ENCODE peak calls at places on chromosome 7, in nine cellular contexts. H, R, B, J, D, O, X, F and T are unnamed samples.

GRCh38 chr7:1404881-1405548 is 54.3 kb downstream of the MICALL2 start:
- DNase-seq in B (no peak), F (no peak), H (no peak), O (no peak), D (no peak), R (no peak), X (peak), J (no peak), T (peak)

GRCh38 chr7:91299952-91300775 is 35.9 kb downstream of the FZD1 start:
- DNase-seq in X (no peak), R (no peak), O (no peak), H (no peak), J (no peak), D (no peak), B (no peak), F (no peak), T (no peak)

GRCh38 chr7:37408241-37408884 is 40.3 kb downstream of the ELMO1 start:
- DNase-seq in R (no peak), H (no peak), D (no peak), B (no peak), F (no peak), O (peak), X (no peak), J (no peak), T (no peak)

GRCh38 chr7:105862770-105863169 is 13.6 kb downstream of the ATXN7L1 start:
- DNase-seq in J (no peak), F (no peak), X (peak), B (no peak), H (no peak), D (no peak), R (no peak), O (no peak), T (no peak)

GRCh38 chr7:155371884-155372781 is 74.5 kb downstream of the INSIG1 start:
- DNase-seq in D (no peak), F (no peak), O (no peak), J (peak), R (no peak), B (no peak), H (no peak), X (no peak), T (no peak)

GRCh38 chr7:39702133-39702532 is 78.8 kb downstream of the RALA start:
- DNase-seq in B (no peak), J (no peak), D (no peak), X (no peak), R (no peak), H (no peak), F (no peak), O (no peak), T (no peak)

GRCh38 chr7:34145603-34146002 is 240.3 kb downstream of the BMPER start:
- DNase-seq in X (no peak), R (no peak), D (no peak), F (no peak), O (no peak), J (no peak), H (no peak), B (no peak), T (no peak)

GRCh38 chr7:81111781-81112540 is 193.1 kb upstream of the SEMA3C start:
- DNase-seq in H (no peak), D (peak), B (no peak), R (no peak), O (no peak), F (no peak), J (no peak), X (peak), T (peak)

GRCh38 chr7:69813637-69814240 is 215.5 kb downstream of the AUTS2 start:
- DNase-seq in H (no peak), J (no peak), O (no peak), D (no peak), F (no peak), B (no peak), R (no peak), X (no peak), T (peak)

GRCh38 chr7:35736725-35737124 is 41.8 kb upstream of the HERPUD2 start:
- DNase-seq in B (no peak), D (no peak), F (no peak), R (no peak), O (no peak), X (no peak), H (no peak), J (no peak), T (no peak)

GRCh38 chr7:12062062-12062461 is 149.0 kb upstream of the TMEM106B start:
- DNase-seq in X (peak), B (no peak), H (no peak), O (no peak), R (no peak), J (no peak), F (no peak), D (peak), T (peak)

GRCh38 chr7:107847168-107847835 is 43.7 kb upstream of the DLD start:
- DNase-seq in B (no peak), D (no peak), O (no peak), F (no peak), J (no peak), H (no peak), R (no peak), X (no peak), T (no peak)

GRCh38 chr7:30411173-30411572 is 67.4 kb downstream of the NOD1 start:
- DNase-seq in R (no peak), J (no peak), X (no peak), B (no peak), F (no peak), H (no peak), O (no peak), D (no peak), T (no peak)

GRCh38 chr7:151115836-151116418 is 29.7 kb downstream of the AGAP3 start:
- DNase-seq in J (no peak), F (no peak), O (no peak), X (peak), B (no peak), D (no peak), R (no peak), H (no peak), T (peak)

GRCh38 chr7:99827040-99827778 is 604 bp upstream of the CYP3A43 start:
- DNase-seq in X (no peak), J (no peak), O (no peak), H (no peak), F (no peak), R (no peak), B (no peak), D (no peak), T (no peak)